ENCODE peak calls at places on chromosomes 3 and 15, in five cellular contexts. One of them, this sample, is unnamed.

GRCh38 chr15:34865531-34865930 is 70.2 kb upstream of the ACTC1 start:
- DNase-seq in foreskin fibroblast: no peak
- DNase-seq in GM03348: no peak
- DNase-seq in iPS-NIHi11: no peak
- DNase-seq in amygdala: no peak
- DNase-seq in this sample: no peak

GRCh38 chr3:125119752-125120369 is 64.1 kb upstream of the HEG1 start:
- DNase-seq in foreskin fibroblast: no peak
- DNase-seq in GM03348: no peak
- DNase-seq in iPS-NIHi11: no peak
- DNase-seq in amygdala: no peak
- DNase-seq in this sample: no peak

GRCh38 chr3:28989646-28990089 is 291.2 kb upstream of the RBMS3 start:
- DNase-seq in foreskin fibroblast: peak
- DNase-seq in GM03348: no peak
- DNase-seq in iPS-NIHi11: no peak
- DNase-seq in amygdala: no peak
- DNase-seq in this sample: no peak

GRCh38 chr3:134757549-134758069 is 37.5 kb upstream of the EPHB1 start:
- DNase-seq in foreskin fibroblast: no peak
- DNase-seq in GM03348: no peak
- DNase-seq in iPS-NIHi11: no peak
- DNase-seq in amygdala: no peak
- DNase-seq in this sample: no peak

GRCh38 chr15:66035901-66036300 is 166.6 kb downstream of the RAB11A start:
- DNase-seq in foreskin fibroblast: no peak
- DNase-seq in GM03348: no peak
- DNase-seq in iPS-NIHi11: no peak
- DNase-seq in amygdala: no peak
- DNase-seq in this sample: no peak

GRCh38 chr3:12185172-12185710 is 26.5 kb upstream of the TIMP4 start:
- DNase-seq in foreskin fibroblast: no peak
- DNase-seq in GM03348: no peak
- DNase-seq in iPS-NIHi11: no peak
- DNase-seq in amygdala: no peak
- DNase-seq in this sample: no peak

GRCh38 chr3:127803619-127804018 is 18.7 kb downstream of the MGLL start:
- DNase-seq in foreskin fibroblast: peak
- DNase-seq in GM03348: peak
- DNase-seq in iPS-NIHi11: no peak
- DNase-seq in amygdala: no peak
- DNase-seq in this sample: no peak

GRCh38 chr15:45131510-45131909 is 1.7 kb downstream of the DUOX1 start:
- DNase-seq in foreskin fibroblast: no peak
- DNase-seq in GM03348: no peak
- DNase-seq in iPS-NIHi11: no peak
- DNase-seq in amygdala: no peak
- DNase-seq in this sample: no peak

GRCh38 chr15:58510715-58511465 is 79.1 kb downstream of the LIPC start:
- DNase-seq in foreskin fibroblast: peak
- DNase-seq in GM03348: no peak
- DNase-seq in iPS-NIHi11: no peak
- DNase-seq in amygdala: no peak
- DNase-seq in this sample: no peak

GRCh38 chr3:2420919-2421318 is 322.3 kb downstream of the CNTN4 start:
- DNase-seq in foreskin fibroblast: no peak
- DNase-seq in GM03348: no peak
- DNase-seq in iPS-NIHi11: peak
- DNase-seq in amygdala: no peak
- DNase-seq in this sample: no peak